ENCODE peak calls at places on chromosomes 7 and 10, in five cellular contexts. Z is posterior cingulate gyrus, T is germinal center, J is activated T-cell treated with anti-CD3 and anti-CD28 coated beads for 48 hours, X is NCI-H1105. C is an unnamed sample.

GRCh38 chr7:145696071-145696470 is 420.5 kb upstream of the CNTNAP2 start:
- DNase-seq in Z (no peak), T (no peak), J (no peak), X (no peak), C (no peak)

GRCh38 chr7:3244241-3244814 is 56.7 kb upstream of the SDK1 start:
- DNase-seq in Z (no peak), T (no peak), J (no peak), X (no peak), C (peak)

GRCh38 chr10:91163269-91163708 is 57.2 kb upstream of the PCGF5 start:
- DNase-seq in Z (peak), T (peak), J (peak), X (peak), C (peak)

GRCh38 chr7:33918401-33919120 is 13.2 kb downstream of the BMPER start:
- DNase-seq in Z (no peak), T (no peak), J (no peak), X (no peak), C (no peak)

GRCh38 chr10:120477006-120477722 is 20.1 kb downstream of the PLPP4 start:
- DNase-seq in Z (no peak), T (no peak), J (no peak), X (no peak), C (no peak)

GRCh38 chr7:69018200-69018599 is 580.1 kb upstream of the AUTS2 start:
- DNase-seq in Z (no peak), T (no peak), J (no peak), X (no peak), C (no peak)

GRCh38 chr7:14085901-14086300 is 96.4 kb upstream of the ETV1 start:
- DNase-seq in Z (no peak), T (no peak), J (no peak), X (no peak), C (peak)

GRCh38 chr10:5492929-5493576 is 6.3 kb downstream of the CALML5 start:
- DNase-seq in Z (no peak), T (no peak), J (no peak), X (no peak), C (no peak)

GRCh38 chr10:7121154-7121797 is 289.6 kb downstream of the SFMBT2 start:
- DNase-seq in Z (no peak), T (peak), J (peak), X (no peak), C (peak)

GRCh38 chr7:86972072-86972471 is 87.4 kb downstream of the ELAPOR2 start:
- DNase-seq in Z (no peak), T (no peak), J (no peak), X (no peak), C (peak)

GRCh38 chr7:64996305-64996704 is 5.5 kb upstream of the ZNF117 start:
- DNase-seq in Z (no peak), T (no peak), J (no peak), X (no peak), C (no peak)

GRCh38 chr10:76037531-76037930 is 606.1 kb downstream of the LRMDA start:
- DNase-seq in Z (no peak), T (no peak), J (no peak), X (no peak), C (no peak)

GRCh38 chr7:112996472-112996871 is 90.2 kb downstream of the GPR85 start:
- DNase-seq in Z (no peak), T (no peak), J (no peak), X (no peak), C (no peak)

GRCh38 chr10:91023708-91024438 is 103.0 kb upstream of the ANKRD1 start:
- DNase-seq in Z (no peak), T (no peak), J (no peak), X (no peak), C (no peak)

C was measured in H4.